ENCODE peak calls at places on chromosomes 16 and 17, in eight cellular contexts. E, D, J, X, V, S, R and G are unnamed samples.

GRCh38 chr17:5587431-5588032 is 3.2 kb upstream of the NLRP1 start:
- DNase-seq in R (no peak), X (peak), D (peak), S (peak), E (peak), V (peak), J (no peak), G (peak)

GRCh38 chr16:69186642-69187386 is at the start of gene SNTB2:
- DNase-seq in V (peak), X (peak), E (peak), D (peak), J (peak), S (peak), R (peak), G (peak)

GRCh38 chr17:15289285-15290185 is 24.4 kb upstream of the PMP22 start:
- DNase-seq in R (no peak), D (no peak), X (no peak), E (no peak), S (no peak), J (no peak), V (no peak), G (peak)

GRCh38 chr17:31888124-31888523 is 13.4 kb downstream of the UTP6 start:
- DNase-seq in S (no peak), R (no peak), E (no peak), V (no peak), J (no peak), X (no peak), D (no peak), G (no peak)

GRCh38 chr16:12819126-12820117 is 15.7 kb upstream of the CPPED1 start:
- DNase-seq in E (no peak), J (peak), S (peak), D (no peak), R (peak), X (no peak), V (peak), G (peak)

GRCh38 chr16:88529596-88529995 is 40.6 kb upstream of the ZC3H18 start:
- DNase-seq in S (no peak), V (no peak), J (no peak), X (no peak), R (no peak), E (no peak), D (no peak), G (no peak)

GRCh38 chr17:47188799-47189731 is at the start of gene CDC27:
- DNase-seq in D (peak), E (peak), J (peak), S (peak), X (peak), R (peak), V (peak), G (peak)

GRCh38 chr17:49518346-49519078 is 23.4 kb downstream of the NGFR start:
- DNase-seq in R (no peak), J (no peak), X (no peak), V (no peak), S (no peak), D (no peak), E (no peak), G (no peak)

GRCh38 chr17:17191961-17192381 is 14.2 kb downstream of the PLD6 start:
- DNase-seq in R (no peak), E (no peak), D (no peak), J (no peak), S (no peak), X (no peak), V (peak), G (peak)

GRCh38 chr17:70848785-70849184 is 679.5 kb downstream of the KCNJ2 start:
- DNase-seq in S (no peak), J (no peak), X (no peak), V (no peak), E (no peak), R (no peak), D (no peak), G (no peak)

GRCh38 chr16:57634171-57634570 is 5.7 kb downstream of the ADGRG1 start:
- DNase-seq in J (no peak), S (no peak), R (no peak), D (no peak), E (no peak), X (no peak), V (no peak), G (peak)

GRCh38 chr16:69179255-69180010 is 7.5 kb upstream of the SNTB2 start:
- DNase-seq in X (no peak), R (no peak), V (no peak), J (no peak), S (peak), D (no peak), E (peak), G (peak)